ENCODE peak calls at places on chromosomes 1 and 21, in six cellular contexts. F is tibial artery, N is mesendoderm, K is NT2/D1, I is upper lobe of right lung, R is colonic mucosa. U is an unnamed sample. For H3K4me1, the result is how much of the 10 kb centered on the place peaks cover.

GRCh38 chr1:154940880-154941228 is 4.3 kb upstream of the PMVK start:
- DNase-seq in K (no peak), R (no peak), N (no peak), I (no peak), F (no peak), U (no peak)

GRCh38 chr1:53529555-53529954 is 70.4 kb downstream of the DMRTB1 start:
- DNase-seq in I (no peak), F (no peak), R (no peak), K (no peak), N (no peak), U (no peak)

GRCh38 chr1:74523873-74524480 is 11.6 kb upstream of the LRRC53 start:
- DNase-seq in I (no peak), F (no peak), N (no peak), K (peak), R (no peak), U (no peak)

GRCh38 chr1:213982814-213983588 is 4.8 kb upstream of the PROX1 start:
- DNase-seq in F (no peak), I (no peak), R (no peak), K (no peak), N (peak), U (no peak)

GRCh38 chr1:33111965-33112364 is 31.0 kb downstream of the AZIN2 start:
- DNase-seq in I (no peak), K (no peak), R (no peak), N (no peak), F (no peak), U (no peak)

GRCh38 chr1:20935717-20936116 is 148.6 kb upstream of the HP1BP3 start:
- DNase-seq in N (no peak), I (no peak), F (no peak), R (no peak), K (no peak), U (no peak)

GRCh38 chr1:200223207-200223606 is 186.6 kb downstream of the ZNF281 start:
- DNase-seq in N (no peak), R (no peak), F (no peak), K (no peak), I (no peak), U (no peak)

GRCh38 chr1:203992440-203992839 is 80.5 kb upstream of the SOX13 start:
- DNase-seq in N (no peak), K (no peak), F (no peak), I (no peak), R (no peak), U (no peak)

GRCh38 chr1:245869847-245870246 is 637.2 kb downstream of the SMYD3 start:
- DNase-seq in F (no peak), R (no peak), N (peak), K (no peak), I (no peak), U (no peak)

GRCh38 chr1:97119775-97120174 is 398.2 kb downstream of the PTBP2 start:
- DNase-seq in F (no peak), N (no peak), R (no peak), I (no peak), K (peak), U (no peak)

GRCh38 chr1:60386259-60386658 is 312.7 kb upstream of the C1orf87 start:
- DNase-seq in I (no peak), K (no peak), N (no peak), R (no peak), F (no peak), U (no peak)

GRCh38 chr21:35840197-35840799 is 220.0 kb downstream of the SETD4 start:
- DNase-seq in K (peak), N (peak), F (no peak), R (peak), I (no peak), U (no peak)

GRCh38 chr1:177270863-177271262 is 100.1 kb downstream of the BRINP2 start:
- DNase-seq in N (no peak), K (no peak), R (no peak), F (no peak), I (no peak), U (no peak)

GRCh38 chr21:44658913-44659595 is 1.3 kb downstream of the KRTAP12-3 start:
- DNase-seq in R (no peak), I (no peak), F (no peak), K (no peak), N (no peak), U (no peak)

DNA sequence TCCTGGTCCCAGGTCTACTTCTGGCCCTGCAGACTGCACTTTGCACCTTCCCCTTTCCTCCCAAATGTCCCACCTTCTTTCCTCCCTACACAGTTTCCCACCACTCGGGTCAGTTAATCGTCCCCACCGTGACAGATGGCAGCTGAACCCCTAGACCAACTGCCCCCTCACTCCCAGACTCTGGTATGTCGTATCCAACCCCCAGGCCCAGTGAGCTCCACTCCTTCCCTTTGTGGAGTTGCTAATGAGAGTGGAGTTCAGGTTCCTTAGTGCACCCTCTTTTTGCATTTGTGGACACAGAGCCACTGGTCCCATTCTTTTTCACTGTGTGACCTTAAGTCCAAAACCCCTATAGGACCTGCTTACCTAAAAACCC is 1.8 kb downstream of the MAN1C1 start:
- DNase-seq in N (no peak), I (no peak), R (no peak), K (no peak), F (no peak), U (no peak)
- H3K4me1 ChIP-seq in N (under half), I (under half), R (under half), K (under half), F (half or more), U (under half)

DNA sequence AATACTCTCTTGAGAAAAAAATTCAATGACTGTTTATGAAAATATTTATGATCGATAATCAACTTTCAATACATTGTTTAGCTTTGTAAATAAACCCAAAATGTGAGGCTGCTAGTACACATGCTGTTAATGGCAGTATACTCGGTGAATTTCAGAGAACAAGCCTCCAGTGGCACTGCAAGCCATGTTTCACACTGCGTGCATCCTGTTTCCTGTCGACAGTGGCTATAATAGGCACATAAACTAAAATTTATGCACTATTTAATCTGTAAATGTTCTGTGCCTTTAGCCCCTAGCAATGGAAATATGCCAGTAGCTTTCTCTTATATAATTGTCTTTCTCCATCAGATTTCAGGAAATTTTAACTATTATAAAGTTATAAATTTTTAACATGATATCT is 26.3 kb upstream of the RGS18 start:
- DNase-seq in N (no peak), I (no peak), R (no peak), K (no peak), F (no peak), U (no peak)
- H3K4me1 ChIP-seq in N (under half), I (under half), R (under half), K (under half), F (under half), U (under half)

GRCh38 chr1:207009945-207010344 is 22.6 kb downstream of the C1orf116 start:
- DNase-seq in I (no peak), N (no peak), K (no peak), R (no peak), F (no peak), U (no peak)

GRCh38 chr1:207007352-207008033 is 25.1 kb downstream of the C1orf116 start:
- DNase-seq in R (no peak), K (peak), I (no peak), N (peak), F (no peak), U (peak)

GRCh38 chr1:207009182-207009850 is 23.2 kb downstream of the C1orf116 start:
- DNase-seq in K (no peak), N (no peak), F (no peak), R (peak), I (no peak), U (no peak)

GRCh38 chr1:207004931-207005830 is 27.4 kb downstream of the C1orf116 start:
- DNase-seq in K (peak), F (no peak), I (no peak), N (peak), R (peak), U (no peak)

GRCh38 chr1:207006914-207007313 is 25.6 kb downstream of the C1orf116 start:
- DNase-seq in I (no peak), N (no peak), F (no peak), R (no peak), K (no peak), U (no peak)
- H3K4me1 ChIP-seq in I (under half), N (under half), F (under half), R (under half), K (under half), U (under half)

DNA sequence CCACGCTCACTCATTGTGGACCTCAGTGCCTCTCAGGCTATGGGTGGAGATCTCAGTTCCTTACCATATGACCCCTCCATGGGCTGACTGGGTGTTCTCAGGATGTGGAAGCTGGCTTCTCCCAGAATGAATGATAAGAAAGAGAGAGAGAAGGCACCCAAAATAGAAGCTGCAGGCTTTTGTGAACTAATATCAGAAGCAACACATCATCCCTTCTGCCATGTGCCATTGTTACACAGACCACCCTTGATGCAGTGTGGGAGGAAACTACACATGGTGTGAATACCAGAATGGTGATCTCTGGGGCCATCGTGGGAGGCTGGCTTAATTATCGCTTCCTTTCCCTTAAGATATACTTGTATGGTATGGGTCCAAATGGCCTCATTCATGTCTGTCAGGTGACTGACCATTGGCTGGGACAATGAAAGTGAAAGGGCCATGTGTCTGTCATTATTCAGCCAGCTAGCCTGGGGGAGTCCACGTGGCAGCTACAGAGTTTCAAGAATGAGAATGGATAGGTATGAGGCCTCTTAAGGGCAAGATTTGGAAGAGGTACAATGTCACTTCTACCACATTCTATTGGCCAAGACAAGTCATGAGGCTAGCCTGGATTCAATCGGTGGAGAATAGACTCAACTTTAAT is 29.4 kb upstream of the BCAR3 start:
- DNase-seq in F (no peak), K (no peak), R (no peak), N (peak), I (no peak), U (no peak)
- H3K4me1 ChIP-seq in F (under half), K (under half), R (under half), N (under half), I (under half), U (under half)

GRCh38 chr1:156898151-156898550 is 4.6 kb downstream of the PEAR1 start:
- DNase-seq in F (peak), K (no peak), I (no peak), R (no peak), N (no peak), U (no peak)
- H3K4me1 ChIP-seq in F (half or more), K (half or more), I (half or more), R (under half), N (under half), U (under half)

DNA sequence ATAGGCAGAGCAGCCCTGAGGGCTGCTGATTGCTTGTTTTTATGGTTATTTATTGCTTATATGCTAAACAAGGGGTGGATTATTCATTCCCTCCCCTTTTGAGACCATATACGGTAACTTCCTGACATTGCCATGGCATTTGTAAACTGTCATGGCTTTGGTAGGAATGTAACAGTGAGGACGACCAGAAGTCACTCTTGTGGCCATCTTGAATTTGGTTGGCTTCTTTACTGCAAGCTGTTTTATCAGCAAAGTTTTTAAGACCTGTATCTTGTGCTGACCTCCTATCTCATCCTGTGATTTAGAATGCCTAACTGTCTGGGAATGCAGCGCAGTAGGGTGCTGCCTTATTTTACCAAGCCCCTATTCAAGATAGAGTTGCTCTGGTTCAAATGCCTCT is 531.8 kb upstream of the PRMT6 start:
- DNase-seq in R (no peak), I (no peak), K (no peak), F (no peak), N (peak), U (no peak)
- H3K4me1 ChIP-seq in R (under half), I (under half), K (under half), F (under half), N (under half), U (under half)

DNA sequence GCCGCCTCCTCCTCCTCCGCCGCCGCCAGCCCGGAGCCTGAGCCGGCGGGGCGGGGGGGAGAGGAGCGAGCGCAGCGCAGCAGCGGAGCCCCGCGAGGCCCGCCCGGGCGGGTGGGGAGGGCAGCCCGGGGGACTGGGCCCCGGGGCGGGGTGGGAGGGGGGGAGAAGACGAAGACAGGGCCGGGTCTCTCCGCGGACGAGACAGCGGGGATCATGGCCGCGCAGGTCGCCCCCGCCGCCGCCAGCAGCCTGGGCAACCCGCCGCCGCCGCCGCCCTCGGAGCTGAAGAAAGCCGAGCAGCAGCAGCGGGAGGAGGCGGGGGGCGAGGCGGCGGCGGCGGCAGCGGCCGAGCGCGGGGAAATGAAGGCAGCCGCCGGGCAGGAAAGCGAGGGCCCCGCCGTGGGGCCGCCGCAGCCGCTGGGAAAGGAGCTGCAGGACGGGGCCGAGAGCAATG is 403 bp downstream of the ARID1A start:
- DNase-seq in N (no peak), R (no peak), F (no peak), K (no peak), I (peak), U (no peak)
- H3K4me1 ChIP-seq in N (under half), R (under half), F (half or more), K (under half), I (half or more), U (under half)